ENCODE peak calls at places on chromosomes 4 and X, in seven cellular contexts. U is HepG2, M is fibroblast of lung, C is IMR-90, I is endothelial cell of umbilical vein, Z is mesenchymal stem cell, Q is MM.1S. R is an unnamed sample.
A peak's percentile ranks its signal among the peaks of the same experiment; 100 is the strongest.

GRCh38 chrX:128929281-128930057 is 593.8 kb downstream of the SMARCA1 start:
- DNase-seq in Q (no peak), Z (no peak), I (no peak), U (peak; percentile 86), M (no peak), C (no peak), R (no peak)

GRCh38 chr4:111510535-111510934 is 634.7 kb upstream of the FAM241A start:
- DNase-seq in C (peak; percentile 74), M (no peak), I (no peak), Z (no peak), U (no peak), Q (no peak), R (no peak)

GRCh38 chrX:56800801-56801200 is 71.8 kb downstream of the NBDY start:
- DNase-seq in Z (no peak), C (no peak), I (no peak), U (no peak), Q (peak; percentile 61), M (no peak), R (no peak)

GRCh38 chrX:63128509-63128908 is 222.6 kb downstream of the SPIN4 start:
- DNase-seq in I (no peak), Z (no peak), M (no peak), U (peak; percentile 11), C (peak; percentile 9), Q (peak; percentile 59), R (peak; percentile 33)

GRCh38 chr4:111454961-111455360 is 690.3 kb upstream of the FAM241A start:
- DNase-seq in U (peak; percentile 45), C (no peak), M (no peak), Z (no peak), I (no peak), Q (no peak), R (no peak)

GRCh38 chrX:19225906-19226305 is 103.6 kb upstream of the ADGRG2 start:
- DNase-seq in C (peak; percentile 1), M (peak; percentile 26), Z (no peak), Q (peak; percentile 12), I (no peak), U (no peak), R (no peak)

GRCh38 chrX:37666516-37666915 is 19.1 kb upstream of the XK start:
- DNase-seq in I (peak; percentile 9), C (no peak), Q (no peak), Z (no peak), M (peak; percentile 65), U (no peak), R (no peak)

GRCh38 chrX:152810403-152810802 is 20.2 kb downstream of the CETN2 start:
- DNase-seq in U (no peak), M (no peak), C (no peak), Q (no peak), I (no peak), Z (no peak), R (no peak)

GRCh38 chr4:142044271-142044670 is 407.9 kb downstream of the IL15 start:
- DNase-seq in I (no peak), U (no peak), M (peak; percentile 31), Q (no peak), Z (no peak), C (peak; percentile 63), R (peak; percentile 7)

GRCh38 chr4:156962551-156962974 is 9.0 kb downstream of the PDGFC start:
- DNase-seq in Z (peak; percentile 89), M (peak; percentile 95), C (peak; percentile 99), I (no peak), Q (no peak), U (peak; percentile 66), R (peak; percentile 71)

GRCh38 chr4:150609131-150609530 is 27.2 kb downstream of the MAB21L2 start:
- DNase-seq in U (no peak), C (peak; percentile 19), Z (no peak), M (no peak), Q (no peak), I (no peak), R (no peak)

GRCh38 chr4:72489267-72489666 is 79.8 kb downstream of the ADAMTS3 start:
- DNase-seq in U (no peak), Z (no peak), I (no peak), Q (no peak), C (peak; percentile 4), M (peak; percentile 68), R (peak; percentile 71)

GRCh38 chr4:3809028-3809427 is 42.8 kb downstream of the ADRA2C start:
- DNase-seq in C (no peak), Q (no peak), Z (no peak), I (no peak), M (no peak), U (no peak), R (no peak)

GRCh38 chrX:100829730-100830129 is 9.5 kb downstream of the CSTF2 start:
- DNase-seq in Z (peak; percentile 43), U (no peak), M (peak; percentile 1), I (peak; percentile 28), Q (no peak), C (peak; percentile 77), R (peak; percentile 10)

GRCh38 chrX:151084454-151084853 is 91.9 kb upstream of the GPR50 start:
- DNase-seq in Z (no peak), C (no peak), U (no peak), M (no peak), I (no peak), Q (no peak), R (no peak)

GRCh38 chrX:87160435-87161010 is 357.1 kb upstream of the KLHL4 start:
- DNase-seq in C (no peak), I (no peak), M (no peak), U (no peak), Z (no peak), Q (no peak), R (no peak)

GRCh38 chr4:75940692-75941253 is at the start of gene NAAA:
- DNase-seq in U (peak; percentile 62), I (peak; percentile 81), M (peak; percentile 63), C (peak; percentile 65), Z (peak; percentile 83), Q (peak; percentile 85), R (peak; percentile 78)

GRCh38 chr4:4344915-4345527 is 41.9 kb upstream of the NSG1 start:
- DNase-seq in Q (peak; percentile 96), I (no peak), C (no peak), Z (no peak), M (no peak), U (no peak), R (no peak)

GRCh38 chr4:147361726-147362125 is 119.2 kb upstream of the EDNRA start:
- DNase-seq in Z (peak; percentile 94), M (peak; percentile 98), U (no peak), I (peak; percentile 89), C (peak; percentile 92), Q (no peak), R (peak; percentile 85)

GRCh38 chr4:4860381-4860802 is 927 bp downstream of the MSX1 start:
- DNase-seq in C (peak; percentile 35), Q (peak; percentile 30), Z (peak; percentile 57), M (no peak), U (peak; percentile 24), I (peak; percentile 23), R (peak; percentile 59)

GRCh38 chr4:64713256-64713840 is 304.1 kb upstream of the TECRL start:
- DNase-seq in Z (peak; percentile 44), I (peak; percentile 17), U (peak; percentile 38), M (peak; percentile 0), C (peak; percentile 4), Q (peak; percentile 40), R (peak; percentile 53)

GRCh38 chrX:1596676-1597344 is 5.4 kb downstream of the AKAP17A start:
- DNase-seq in I (no peak), Q (no peak), U (no peak), Z (no peak), C (no peak), M (no peak), R (no peak)

GRCh38 chr4:162959056-162959455 is 207.6 kb downstream of the NAF1 start:
- DNase-seq in I (no peak), U (no peak), C (no peak), M (no peak), Z (no peak), Q (no peak), R (no peak)

GRCh38 chr4:121192500-121192899 is 28.4 kb upstream of the TNIP3 start:
- DNase-seq in C (peak; percentile 48), Q (peak; percentile 53), M (peak; percentile 71), Z (peak; percentile 50), I (peak; percentile 31), U (peak; percentile 16), R (peak; percentile 79)

GRCh38 chr4:650461-650860 is 23.6 kb downstream of the ATP5ME start:
- DNase-seq in U (no peak), C (no peak), Z (no peak), Q (no peak), I (no peak), M (no peak), R (no peak)
- H3K4me3 ChIP-seq in U (no peak overlapping the region), C (no peak overlapping the region), Z (no peak overlapping the region), Q (no peak overlapping the region), I (no peak overlapping the region), M (no peak overlapping the region), R (no peak overlapping the region)

GRCh38 chr4:140523370-140523856 is 555 bp upstream of the ELMOD2 start:
- DNase-seq in M (no peak), U (no peak), C (no peak), Z (no peak), Q (no peak), I (no peak), R (no peak)
- H3K9ac ChIP-seq in M (no peak overlapping the region), U (peak overlapping the region; percentile 12), C (no peak overlapping the region), Z (peak overlapping the region; percentile 65), Q (no peak overlapping the region), I (no peak overlapping the region), R (peak overlapping the region; percentile 64)

DNA sequence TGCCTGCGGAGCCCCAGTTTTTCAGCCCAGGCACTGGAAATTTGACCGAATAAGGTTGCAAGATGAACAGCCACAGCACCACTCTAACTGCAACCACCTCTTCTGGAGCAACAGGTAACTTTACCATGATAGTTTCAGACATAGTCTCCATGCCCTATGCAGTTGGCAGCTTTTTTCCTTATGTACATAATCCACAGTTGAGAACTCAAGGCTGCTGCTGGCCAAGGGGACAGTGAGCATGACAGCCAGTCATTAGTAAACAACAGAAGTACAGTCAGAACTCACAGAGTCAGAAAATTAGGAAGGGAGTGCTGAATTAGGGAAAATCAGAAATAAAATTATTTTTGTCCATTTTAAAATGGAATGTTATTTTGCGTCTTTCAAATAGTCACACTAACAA is 192.7 kb upstream of the NHS start:
- DNase-seq in Z (no peak), Q (no peak), C (no peak), U (no peak), M (no peak), I (no peak), R (no peak)
- H3K4me3 ChIP-seq in Z (no peak overlapping the region), Q (no peak overlapping the region), C (no peak overlapping the region), U (no peak overlapping the region), M (no peak overlapping the region), I (no peak overlapping the region), R (no peak overlapping the region)

GRCh38 chr4:122857160-122857559 is 30.5 kb downstream of the FGF2 start:
- DNase-seq in M (no peak), Z (no peak), C (no peak), Q (no peak), U (no peak), I (no peak), R (no peak)
- H3K9ac ChIP-seq in M (no peak overlapping the region), Z (no peak overlapping the region), C (no peak overlapping the region), Q (no peak overlapping the region), U (no peak overlapping the region), I (no peak overlapping the region), R (no peak overlapping the region)